ENCODE peak calls at places on chromosome 3, in eight cellular contexts. E, P, L, Y, W, D, U and C are unnamed samples.

GRCh38 chr3:196198771-196199753 is 12.1 kb downstream of the ZDHHC19 start:
- DNase-seq in E (no peak), P (no peak), L (peak; percentile 38), Y (no peak), W (no peak), D (no peak), U (no peak), C (no peak)

GRCh38 chr3:133849346-133849745 is 43.7 kb downstream of the SRPRB start:
- DNase-seq in E (no peak), P (no peak), L (no peak), Y (no peak), W (no peak), D (no peak), U (no peak), C (no peak)

GRCh38 chr3:70471464-70472342 is 159.3 kb upstream of the MDFIC2 start:
- DNase-seq in E (no peak), P (no peak), L (no peak), Y (peak; percentile 4), W (no peak), D (no peak), U (no peak), C (no peak)

GRCh38 chr3:15470261-15470660 is 42.9 kb downstream of the EAF1 start:
- DNase-seq in E (no peak), P (no peak), L (no peak), Y (no peak), W (no peak), D (no peak), U (no peak), C (no peak)

GRCh38 chr3:125395091-125395490 is 20.0 kb upstream of the ZNF148 start:
- DNase-seq in E (no peak), P (no peak), L (no peak), Y (no peak), W (no peak), D (no peak), U (no peak), C (no peak)

GRCh38 chr3:46283851-46284450 is 41.7 kb downstream of the CCR3 start:
- DNase-seq in E (no peak), P (no peak), L (no peak), Y (no peak), W (no peak), D (no peak), U (no peak), C (no peak)

GRCh38 chr3:98823791-98824190 is 60.7 kb downstream of the ST3GAL6 start:
- DNase-seq in E (no peak), P (no peak), L (peak; percentile 31), Y (peak; percentile 72), W (no peak), D (no peak), U (no peak), C (no peak)

GRCh38 chr3:10399634-10400033 is 78.7 kb upstream of the SEC13 start:
- DNase-seq in E (no peak), P (no peak), L (no peak), Y (no peak), W (no peak), D (no peak), U (no peak), C (no peak)

GRCh38 chr3:196662711-196663571 is 23.4 kb downstream of the NRROS start:
- DNase-seq in E (no peak), P (no peak), L (no peak), Y (no peak), W (no peak), D (no peak), U (no peak), C (no peak)

GRCh38 chr3:9088431-9089353 is 125.4 kb upstream of the RAD18 start:
- DNase-seq in E (no peak), P (no peak), L (no peak), Y (no peak), W (no peak), D (no peak), U (no peak), C (no peak)

GRCh38 chr3:115825046-115825445 is 201.7 kb downstream of the GAP43 start:
- DNase-seq in E (no peak), P (no peak), L (no peak), Y (peak; percentile 49), W (no peak), D (no peak), U (no peak), C (no peak)

GRCh38 chr3:73243740-73244139 is 182.3 kb downstream of the EBLN2 start:
- DNase-seq in E (no peak), P (no peak), L (no peak), Y (no peak), W (no peak), D (no peak), U (no peak), C (no peak)

GRCh38 chr3:39573392-39573791 is 105.9 kb downstream of the MOBP start:
- DNase-seq in E (no peak), P (no peak), L (no peak), Y (no peak), W (no peak), D (no peak), U (no peak), C (no peak)

GRCh38 chr3:22730701-22731100 is 472.4 kb upstream of the UBE2E2 start:
- DNase-seq in E (no peak), P (no peak), L (no peak), Y (no peak), W (no peak), D (no peak), U (no peak), C (no peak)

GRCh38 chr3:80096909-80097308 is 329.1 kb upstream of the ROBO1 start:
- DNase-seq in E (no peak), P (no peak), L (no peak), Y (no peak), W (no peak), D (no peak), U (no peak), C (no peak)

GRCh38 chr3:104810896-104811295 is 555.8 kb upstream of the ALCAM start:
- DNase-seq in E (no peak), P (no peak), L (no peak), Y (no peak), W (no peak), D (no peak), U (no peak), C (no peak)

GRCh38 chr3:128858167-128858566 is 21.3 kb upstream of the ACAD9 start:
- DNase-seq in E (no peak), P (no peak), L (no peak), Y (peak; percentile 19), W (no peak), D (no peak), U (no peak), C (no peak)

GRCh38 chr3:39412668-39413260 is 6.2 kb downstream of the RPSA start:
- DNase-seq in E (no peak), P (no peak), L (no peak), Y (no peak), W (no peak), D (no peak), U (no peak), C (no peak)

GRCh38 chr3:39358302-39358701 is 24.9 kb upstream of the SLC25A38 start:
- DNase-seq in E (no peak), P (no peak), L (no peak), Y (no peak), W (no peak), D (no peak), U (no peak), C (no peak)

GRCh38 chr3:147812186-147812911 is 403.2 kb downstream of the ZIC1 start:
- DNase-seq in E (no peak), P (no peak), L (peak; percentile 89), Y (no peak), W (no peak), D (no peak), U (no peak), C (no peak)

GRCh38 chr3:170098753-170099152 is 61.0 kb downstream of the GPR160 start:
- DNase-seq in E (no peak), P (no peak), L (no peak), Y (no peak), W (no peak), D (no peak), U (no peak), C (no peak)